ENCODE peak calls at places on chromosome 19, in eight cellular contexts. One of them, this sample, is unnamed. For H3K4me1, the result is how much of the 10 kb centered on the place peaks cover.

GRCh38 chr19:28746486-28746885 is 466.5 kb downstream of the UQCRFS1 start:
- DNase-seq in tibial nerve: no peak
- DNase-seq in K562: no peak
- DNase-seq in stomach: no peak
- DNase-seq in transverse colon: no peak
- DNase-seq in suprapubic skin: no peak
- DNase-seq in A549: no peak
- DNase-seq in H1: no peak
- DNase-seq in this sample: no peak

GRCh38 chr19:10013834-10014618 is 743 bp downstream of the RDH8 start:
- DNase-seq in tibial nerve: no peak
- DNase-seq in K562: no peak
- DNase-seq in stomach: no peak
- DNase-seq in transverse colon: peak
- DNase-seq in suprapubic skin: no peak
- DNase-seq in A549: no peak
- DNase-seq in H1: no peak
- DNase-seq in this sample: no peak

GRCh38 chr19:44164673-44165512 is at the start of gene ZNF226:
- DNase-seq in tibial nerve: peak
- DNase-seq in K562: peak
- DNase-seq in stomach: peak
- DNase-seq in transverse colon: peak
- DNase-seq in suprapubic skin: peak
- DNase-seq in A549: peak
- DNase-seq in H1: peak
- DNase-seq in this sample: peak

GRCh38 chr19:39237200-39238184 is 7.3 kb downstream of the IFNL3 start:
- DNase-seq in tibial nerve: no peak
- DNase-seq in K562: peak
- DNase-seq in stomach: peak
- DNase-seq in transverse colon: peak
- DNase-seq in suprapubic skin: no peak
- DNase-seq in A549: no peak
- DNase-seq in H1: no peak
- DNase-seq in this sample: no peak

GRCh38 chr19:55080915-55081772 is 5.5 kb downstream of the EPS8L1 start:
- DNase-seq in tibial nerve: peak
- DNase-seq in K562: peak
- DNase-seq in stomach: peak
- DNase-seq in transverse colon: peak
- DNase-seq in suprapubic skin: peak
- DNase-seq in A549: peak
- DNase-seq in H1: peak
- DNase-seq in this sample: peak

GRCh38 chr19:5955638-5955935 is 22.4 kb downstream of the RANBP3 start:
- DNase-seq in tibial nerve: no peak
- DNase-seq in K562: no peak
- DNase-seq in stomach: no peak
- DNase-seq in transverse colon: no peak
- DNase-seq in suprapubic skin: no peak
- DNase-seq in A549: no peak
- DNase-seq in H1: no peak
- DNase-seq in this sample: no peak

GRCh38 chr19:2176336-2176994 is 12.7 kb downstream of the DOT1L start:
- DNase-seq in tibial nerve: no peak
- DNase-seq in K562: no peak
- DNase-seq in stomach: no peak
- DNase-seq in transverse colon: no peak
- DNase-seq in suprapubic skin: no peak
- DNase-seq in A549: no peak
- DNase-seq in H1: no peak
- DNase-seq in this sample: no peak

GRCh38 chr19:3855321-3855720 is 13.5 kb downstream of the ZFR2 start:
- DNase-seq in tibial nerve: no peak
- DNase-seq in K562: no peak
- DNase-seq in stomach: peak
- DNase-seq in transverse colon: peak
- DNase-seq in suprapubic skin: no peak
- DNase-seq in A549: no peak
- DNase-seq in H1: no peak
- DNase-seq in this sample: no peak

GRCh38 chr19:9407827-9408226 is 27.5 kb downstream of the ZNF266 start:
- DNase-seq in tibial nerve: no peak
- DNase-seq in K562: no peak
- DNase-seq in stomach: no peak
- DNase-seq in transverse colon: no peak
- DNase-seq in suprapubic skin: no peak
- DNase-seq in A549: no peak
- DNase-seq in H1: no peak
- DNase-seq in this sample: no peak

GRCh38 chr19:35212241-35212640 is 16.3 kb downstream of the FAM187B start:
- DNase-seq in tibial nerve: no peak
- DNase-seq in K562: no peak
- DNase-seq in stomach: no peak
- DNase-seq in transverse colon: no peak
- DNase-seq in suprapubic skin: no peak
- DNase-seq in A549: no peak
- DNase-seq in H1: no peak
- DNase-seq in this sample: no peak

GRCh38 chr19:18798384-18799352 is 7.6 kb upstream of the COMP start:
- DNase-seq in tibial nerve: no peak
- DNase-seq in K562: no peak
- DNase-seq in stomach: peak
- DNase-seq in transverse colon: peak
- DNase-seq in suprapubic skin: no peak
- DNase-seq in A549: no peak
- DNase-seq in H1: no peak
- DNase-seq in this sample: no peak

GRCh38 chr19:2491130-2491801 is 15.3 kb downstream of the GADD45B start:
- DNase-seq in tibial nerve: no peak
- DNase-seq in K562: no peak
- DNase-seq in stomach: peak
- DNase-seq in transverse colon: peak
- DNase-seq in suprapubic skin: peak
- DNase-seq in A549: no peak
- DNase-seq in H1: no peak
- DNase-seq in this sample: no peak

GRCh38 chr19:28289294-28290063 is 923.5 kb downstream of the UQCRFS1 start:
- DNase-seq in tibial nerve: no peak
- DNase-seq in K562: no peak
- DNase-seq in stomach: no peak
- DNase-seq in transverse colon: peak
- DNase-seq in suprapubic skin: no peak
- DNase-seq in A549: no peak
- DNase-seq in H1: no peak
- DNase-seq in this sample: no peak

GRCh38 chr19:3167533-3168272 is 10.9 kb upstream of the S1PR4 start:
- DNase-seq in tibial nerve: no peak
- DNase-seq in K562: no peak
- DNase-seq in stomach: no peak
- DNase-seq in transverse colon: no peak
- DNase-seq in suprapubic skin: no peak
- DNase-seq in A549: no peak
- DNase-seq in H1: no peak
- DNase-seq in this sample: no peak

GRCh38 chr19:56660381-56661105 is 11.0 kb downstream of the ZNF835 start:
- DNase-seq in tibial nerve: no peak
- DNase-seq in K562: peak
- DNase-seq in stomach: no peak
- DNase-seq in transverse colon: no peak
- DNase-seq in suprapubic skin: no peak
- DNase-seq in A549: no peak
- DNase-seq in H1: no peak
- DNase-seq in this sample: peak

GRCh38 chr19:18657590-18658365 is 20.9 kb downstream of the KLHL26 start:
- DNase-seq in tibial nerve: peak
- DNase-seq in K562: peak
- DNase-seq in stomach: no peak
- DNase-seq in transverse colon: no peak
- DNase-seq in suprapubic skin: no peak
- DNase-seq in A549: no peak
- DNase-seq in H1: no peak
- DNase-seq in this sample: peak

GRCh38 chr19:31589109-31589508 is 239.9 kb upstream of the TSHZ3 start:
- DNase-seq in tibial nerve: no peak
- DNase-seq in K562: no peak
- DNase-seq in stomach: no peak
- DNase-seq in transverse colon: no peak
- DNase-seq in suprapubic skin: no peak
- DNase-seq in A549: no peak
- DNase-seq in H1: no peak
- DNase-seq in this sample: no peak

GRCh38 chr19:1254081-1254527 is 5.7 kb downstream of the MIDN start:
- DNase-seq in tibial nerve: no peak
- DNase-seq in K562: no peak
- DNase-seq in stomach: no peak
- DNase-seq in transverse colon: peak
- DNase-seq in suprapubic skin: no peak
- DNase-seq in A549: no peak
- DNase-seq in H1: no peak
- DNase-seq in this sample: no peak

GRCh38 chr19:19062454-19063182 is 1.2 kb upstream of the SLC25A42 start:
- DNase-seq in tibial nerve: no peak
- DNase-seq in K562: no peak
- DNase-seq in stomach: no peak
- DNase-seq in transverse colon: no peak
- DNase-seq in suprapubic skin: no peak
- DNase-seq in A549: peak
- DNase-seq in H1: no peak
- DNase-seq in this sample: no peak

GRCh38 chr19:34416021-34416545 is 11.9 kb downstream of the PDCD2L start:
- DNase-seq in tibial nerve: no peak
- DNase-seq in K562: no peak
- DNase-seq in stomach: no peak
- DNase-seq in transverse colon: no peak
- DNase-seq in suprapubic skin: no peak
- DNase-seq in A549: no peak
- DNase-seq in H1: no peak
- DNase-seq in this sample: no peak

GRCh38 chr19:9370747-9371619 is 8.2 kb downstream of the ZNF177 start:
- DNase-seq in tibial nerve: no peak
- DNase-seq in K562: no peak
- DNase-seq in stomach: no peak
- DNase-seq in transverse colon: no peak
- DNase-seq in suprapubic skin: no peak
- DNase-seq in A549: no peak
- DNase-seq in H1: no peak
- DNase-seq in this sample: no peak

GRCh38 chr19:42471554-42472249 is 29.0 kb upstream of the CXCL17 start:
- DNase-seq in tibial nerve: no peak
- DNase-seq in K562: no peak
- DNase-seq in stomach: peak
- DNase-seq in transverse colon: peak
- DNase-seq in suprapubic skin: no peak
- DNase-seq in A549: no peak
- DNase-seq in H1: no peak
- DNase-seq in this sample: no peak
- TF ChIP-seq EP300 in tibial nerve: no peak
- TF ChIP-seq EP300 in K562: no peak
- TF ChIP-seq EP300 in stomach: no peak
- TF ChIP-seq EP300 in transverse colon: no peak
- TF ChIP-seq EP300 in suprapubic skin: no peak
- TF ChIP-seq EP300 in A549: no peak
- TF ChIP-seq EP300 in H1: no peak
- TF ChIP-seq EP300 in this sample: no peak

GRCh38 chr19:8342316-8342683 is 762 bp downstream of the KANK3 start:
- DNase-seq in tibial nerve: no peak
- DNase-seq in K562: no peak
- DNase-seq in stomach: no peak
- DNase-seq in transverse colon: no peak
- DNase-seq in suprapubic skin: no peak
- DNase-seq in A549: no peak
- DNase-seq in H1: no peak
- DNase-seq in this sample: no peak
- H3K4me3 ChIP-seq in tibial nerve: no peak
- H3K4me3 ChIP-seq in K562: no peak
- H3K4me3 ChIP-seq in stomach: peak
- H3K4me3 ChIP-seq in transverse colon: no peak
- H3K4me3 ChIP-seq in suprapubic skin: peak
- H3K4me3 ChIP-seq in A549: no peak
- H3K4me3 ChIP-seq in H1: no peak
- H3K4me3 ChIP-seq in this sample: no peak

GRCh38 chr19:49643466-49643865 is 1.5 kb downstream of the SCAF1 start:
- DNase-seq in tibial nerve: no peak
- DNase-seq in K562: peak
- DNase-seq in stomach: no peak
- DNase-seq in transverse colon: no peak
- DNase-seq in suprapubic skin: no peak
- DNase-seq in A549: no peak
- DNase-seq in H1: no peak
- DNase-seq in this sample: no peak
- H3K4me1 ChIP-seq in tibial nerve: under half
- H3K4me1 ChIP-seq in K562: under half
- H3K4me1 ChIP-seq in stomach: half or more
- H3K4me1 ChIP-seq in transverse colon: under half
- H3K4me1 ChIP-seq in suprapubic skin: half or more
- H3K4me1 ChIP-seq in A549: under half
- H3K4me1 ChIP-seq in H1: under half
- H3K4me1 ChIP-seq in this sample: under half

GRCh38 chr19:40543029-40543597 is 33.6 kb upstream of the SHKBP1 start:
- DNase-seq in tibial nerve: no peak
- DNase-seq in K562: no peak
- DNase-seq in stomach: no peak
- DNase-seq in transverse colon: no peak
- DNase-seq in suprapubic skin: no peak
- DNase-seq in A549: no peak
- DNase-seq in H1: no peak
- DNase-seq in this sample: no peak

GRCh38 chr19:40539070-40539469 is 37.6 kb upstream of the SHKBP1 start:
- DNase-seq in tibial nerve: no peak
- DNase-seq in K562: no peak
- DNase-seq in stomach: no peak
- DNase-seq in transverse colon: no peak
- DNase-seq in suprapubic skin: no peak
- DNase-seq in A549: no peak
- DNase-seq in H1: no peak
- DNase-seq in this sample: no peak

GRCh38 chr19:40542197-40542859 is 34.3 kb upstream of the SHKBP1 start:
- DNase-seq in tibial nerve: no peak
- DNase-seq in K562: no peak
- DNase-seq in stomach: peak
- DNase-seq in transverse colon: peak
- DNase-seq in suprapubic skin: no peak
- DNase-seq in A549: no peak
- DNase-seq in H1: no peak
- DNase-seq in this sample: peak
- TF ChIP-seq EP300 in tibial nerve: no peak
- TF ChIP-seq EP300 in K562: no peak
- TF ChIP-seq EP300 in stomach: no peak
- TF ChIP-seq EP300 in transverse colon: no peak
- TF ChIP-seq EP300 in suprapubic skin: no peak
- TF ChIP-seq EP300 in A549: no peak
- TF ChIP-seq EP300 in H1: no peak
- TF ChIP-seq EP300 in this sample: no peak

GRCh38 chr19:17236414-17236716 is 9.4 kb downstream of the NR2F6 start:
- DNase-seq in tibial nerve: no peak
- DNase-seq in K562: no peak
- DNase-seq in stomach: no peak
- DNase-seq in transverse colon: peak
- DNase-seq in suprapubic skin: no peak
- DNase-seq in A549: no peak
- DNase-seq in H1: peak
- DNase-seq in this sample: no peak
- H3K4me3 ChIP-seq in tibial nerve: no peak
- H3K4me3 ChIP-seq in K562: no peak
- H3K4me3 ChIP-seq in stomach: peak
- H3K4me3 ChIP-seq in transverse colon: no peak
- H3K4me3 ChIP-seq in suprapubic skin: peak
- H3K4me3 ChIP-seq in A549: peak
- H3K4me3 ChIP-seq in H1: no peak
- H3K4me3 ChIP-seq in this sample: no peak